ENCODE peak calls at places on chromosomes 11 and 22, in six cellular contexts. J is NCI-H2029, L is astrocyte of the spinal cord, M is RKO, X is left lung, Q is GDM1. G is an unnamed sample.

GRCh38 chr11:116192509-116193206 is 580.1 kb downstream of the BUD13 start:
- DNase-seq in L (no peak), Q (no peak), J (no peak), M (no peak), X (no peak), G (no peak)

GRCh38 chr11:93689166-93689734 is 27.8 kb downstream of the CEP295 start:
- DNase-seq in M (no peak), Q (no peak), X (no peak), J (no peak), L (no peak), G (no peak)

GRCh38 chr11:3051435-3052108 is 5.7 kb downstream of the CARS1 start:
- DNase-seq in L (no peak), M (no peak), Q (no peak), J (no peak), X (peak; percentile 9), G (no peak)

GRCh38 chr11:111963786-111964385 is 26.7 kb downstream of the DIXDC1 start:
- DNase-seq in Q (no peak), L (peak; percentile 30), J (no peak), M (no peak), X (no peak), G (no peak)

GRCh38 chr11:57345555-57346151 is 7.5 kb downstream of the P2RX3 start:
- DNase-seq in L (peak; percentile 62), M (peak; percentile 74), J (peak; percentile 90), X (no peak), Q (peak; percentile 30), G (peak; percentile 31)

GRCh38 chr11:32706985-32707736 is 87.3 kb downstream of the CCDC73 start:
- DNase-seq in Q (no peak), X (no peak), J (no peak), M (peak; percentile 90), L (peak; percentile 87), G (peak; percentile 92)

GRCh38 chr11:70016666-70017347 is 61.3 kb upstream of the ANO1 start:
- DNase-seq in X (no peak), Q (no peak), L (peak; percentile 75), M (no peak), J (no peak), G (peak; percentile 39)

GRCh38 chr11:44760917-44761545 is 34.3 kb downstream of the TSPAN18 start:
- DNase-seq in J (no peak), X (no peak), Q (no peak), M (peak; percentile 72), L (peak; percentile 72), G (peak; percentile 66)

GRCh38 chr22:28547132-28547842 is 132.4 kb downstream of the TTC28 start:
- DNase-seq in Q (no peak), M (no peak), L (peak; percentile 54), X (no peak), J (no peak), G (no peak)

GRCh38 chr11:128302425-128303186 is 284.8 kb downstream of the ETS1 start:
- DNase-seq in J (peak; percentile 26), L (no peak), Q (no peak), X (no peak), M (no peak), G (no peak)

GRCh38 chr11:76701701-76702100 is 31.2 kb upstream of the LRRC32 start:
- DNase-seq in M (no peak), Q (no peak), J (no peak), L (peak; percentile 40), X (no peak), G (no peak)

GRCh38 chr22:23305321-23305910 is 125.1 kb downstream of the BCR start:
- DNase-seq in M (peak; percentile 16), Q (no peak), J (no peak), X (peak; percentile 48), L (peak; percentile 83), G (peak; percentile 21)

GRCh38 chr11:113188433-113188834 is 125.9 kb upstream of the TTC12 start:
- DNase-seq in L (no peak), Q (no peak), X (no peak), J (no peak), M (no peak), G (no peak)

GRCh38 chr22:17563936-17564391 is 666 bp downstream of the SLC25A18 start:
- DNase-seq in Q (no peak), X (no peak), L (peak; percentile 30), J (no peak), M (no peak), G (no peak)

GRCh38 chr11:70568504-70569172 is 170.3 kb downstream of the CTTN start:
- DNase-seq in X (peak; percentile 67), J (no peak), M (no peak), L (peak; percentile 33), Q (no peak), G (peak; percentile 21)

GRCh38 chr11:115548878-115549528 is 44.8 kb upstream of the CADM1 start:
- DNase-seq in M (peak; percentile 9), L (no peak), Q (no peak), X (no peak), J (no peak), G (no peak)

GRCh38 chr11:125448136-125448535 is 47.9 kb downstream of the FEZ1 start:
- DNase-seq in M (no peak), L (peak; percentile 70), X (no peak), Q (no peak), J (no peak), G (peak; percentile 34)

G was measured in kidney glomerular epithelial cell.